ENCODE peak calls at places on chromosome 16, in five cellular contexts. Z is H1, K is breast epithelium, D is transverse colon, L is endothelial cell of umbilical vein. G is an unnamed sample.

GRCh38 chr16:56481468-56482112 is 30.2 kb downstream of the OGFOD1 start:
- DNase-seq in K (no peak), Z (no peak), L (no peak), D (no peak), G (no peak)

GRCh38 chr16:85659805-85660511 is 28.8 kb downstream of the GINS2 start:
- DNase-seq in L (peak; percentile 70), Z (peak; percentile 98), D (peak; percentile 76), K (peak; percentile 70), G (peak; percentile 54)

GRCh38 chr16:62966626-62967025 is 930.4 kb upstream of the CDH8 start:
- DNase-seq in D (no peak), L (no peak), K (no peak), Z (no peak), G (no peak)

GRCh38 chr16:2180962-2181923 is 15.2 kb downstream of the CASKIN1 start:
- DNase-seq in Z (no peak), L (no peak), K (no peak), D (no peak), G (no peak)

GRCh38 chr16:24336491-24336890 is 80.4 kb downstream of the CACNG3 start:
- DNase-seq in D (no peak), Z (no peak), L (no peak), K (no peak), G (no peak)

GRCh38 chr16:68040506-68041288 is 17.6 kb downstream of the DUS2 start:
- DNase-seq in D (peak; percentile 89), L (peak; percentile 75), Z (peak; percentile 96), K (peak; percentile 70), G (peak; percentile 93)

GRCh38 chr16:3469736-3470135 is 25.6 kb downstream of the C16orf90 start:
- DNase-seq in Z (no peak), K (no peak), D (no peak), L (no peak), G (no peak)

GRCh38 chr16:83732536-83732935 is 75.2 kb upstream of the HSBP1 start:
- DNase-seq in L (no peak), K (no peak), Z (no peak), D (no peak), G (no peak)

GRCh38 chr16:1556254-1556653 is 22.8 kb downstream of the TMEM204 start:
- DNase-seq in K (no peak), D (no peak), Z (no peak), L (no peak), G (no peak)

GRCh38 chr16:72927199-72928088 is 120.5 kb downstream of the ZFHX3 start:
- DNase-seq in L (no peak), K (peak; percentile 59), Z (no peak), D (peak; percentile 20), G (peak; percentile 85)

GRCh38 chr16:22193134-22193411 is 13.0 kb upstream of the EEF2K start:
- DNase-seq in L (no peak), K (no peak), Z (no peak), D (no peak), G (no peak)

GRCh38 chr16:28863929-28864886 is 565 bp downstream of the SH2B1 start:
- DNase-seq in K (no peak), L (peak; percentile 52), D (peak; percentile 65), Z (no peak), G (no peak)

GRCh38 chr16:78742501-78743283 is 643.2 kb downstream of the WWOX start:
- DNase-seq in L (no peak), K (no peak), D (peak; percentile 68), Z (no peak), G (no peak)

GRCh38 chr16:53817812-53818211 is 113.9 kb downstream of the FTO start:
- DNase-seq in D (no peak), L (no peak), K (no peak), Z (no peak), G (no peak)

GRCh38 chr16:55661842-55662479 is 6.2 kb downstream of the SLC6A2 start:
- DNase-seq in D (no peak), L (no peak), Z (no peak), K (no peak), G (no peak)

GRCh38 chr16:53973021-53973420 is 269.1 kb downstream of the FTO start:
- DNase-seq in Z (no peak), K (no peak), D (no peak), L (no peak), G (no peak)

GRCh38 chr16:56851671-56852400 is 13.2 kb upstream of the SLC12A3 start:
- DNase-seq in Z (no peak), L (peak; percentile 22), D (no peak), K (no peak), G (no peak)

GRCh38 chr16:11283820-11284248 is 2.7 kb upstream of the PRM1 start:
- DNase-seq in D (no peak), Z (no peak), L (no peak), K (no peak), G (peak; percentile 42)

GRCh38 chr16:78503501-78504110 is 404.2 kb downstream of the WWOX start:
- DNase-seq in Z (no peak), K (no peak), D (peak; percentile 44), L (peak; percentile 20), G (no peak)

GRCh38 chr16:8923199-8923598 is 40.5 kb downstream of the USP7 start:
- DNase-seq in K (no peak), L (no peak), D (no peak), Z (no peak), G (no peak)

GRCh38 chr16:80973991-80974390 is 32.7 kb downstream of the CMC2 start:
- DNase-seq in L (no peak), D (no peak), Z (no peak), K (no peak), G (no peak)

GRCh38 chr16:67105881-67106280 is 3.9 kb upstream of the PHAF1 start:
- DNase-seq in Z (no peak), L (no peak), K (no peak), D (no peak), G (no peak)

GRCh38 chr16:56916571-56917403 is 15.2 kb upstream of the HERPUD1 start:
- DNase-seq in K (no peak), Z (no peak), D (peak; percentile 52), L (no peak), G (no peak)

GRCh38 chr16:1579214-1579613 is 32.7 kb downstream of the IFT140 start:
- DNase-seq in L (no peak), Z (no peak), D (no peak), K (no peak), G (no peak)

GRCh38 chr16:77599793-77600415 is 122.4 kb upstream of the NUDT7 start:
- DNase-seq in D (peak; percentile 11), K (no peak), L (peak; percentile 77), Z (no peak), G (no peak)

GRCh38 chr16:56257260-56257659 is 66.0 kb downstream of the GNAO1 start:
- DNase-seq in K (no peak), D (peak; percentile 58), L (no peak), Z (no peak), G (no peak)

GRCh38 chr16:35410438-35410837 is 1951.0 kb downstream of the TP53TG3F start:
- DNase-seq in K (no peak), Z (no peak), D (no peak), L (no peak), G (no peak)

GRCh38 chr16:57476546-57477410 is 9.5 kb downstream of the DOK4 start:
- DNase-seq in K (no peak), Z (peak; percentile 70), L (no peak), D (no peak), G (no peak)

GRCh38 chr16:87492721-87493554 is at the start of gene ZCCHC14:
- DNase-seq in L (peak; percentile 99), K (peak; percentile 99), D (peak; percentile 100), Z (peak; percentile 100), G (peak; percentile 99)
- TF ChIP-seq POLR2A in L (peak; percentile 73), K (no peak), D (peak; percentile 11), Z (no peak), G (peak; percentile 65)

GRCh38 chr16:4486126-4486893 is 10.1 kb downstream of the HMOX2 start:
- DNase-seq in Z (no peak), K (no peak), D (no peak), L (no peak), G (no peak)

GRCh38 chr16:4487955-4488481 is 11.8 kb downstream of the HMOX2 start:
- DNase-seq in D (no peak), Z (no peak), K (no peak), L (peak; percentile 76), G (peak; percentile 42)

GRCh38 chr16:4491898-4492297 is 15.7 kb downstream of the HMOX2 start:
- DNase-seq in Z (no peak), D (no peak), K (no peak), L (no peak), G (no peak)

GRCh38 chr16:4488486-4488967 is 12.3 kb downstream of the HMOX2 start:
- DNase-seq in K (no peak), D (no peak), Z (no peak), L (peak; percentile 15), G (no peak)

GRCh38 chr16:4489030-4489429 is 12.8 kb downstream of the HMOX2 start:
- DNase-seq in D (no peak), Z (no peak), L (peak; percentile 26), K (no peak), G (no peak)
- TF ChIP-seq POLR2AphosphoS5 in D (no peak), Z (no peak), L (no peak), K (no peak), G (no peak)

GRCh38 chr16:30703971-30704370 is 5.0 kb downstream of the SRCAP start:
- DNase-seq in D (no peak), L (no peak), Z (no peak), K (no peak), G (no peak)
- TF ChIP-seq POLR2A in D (no peak), L (no peak), Z (no peak), K (no peak), G (no peak)

GRCh38 chr16:31117384-31118222 is at the start of gene KAT8:
- DNase-seq in Z (peak; percentile 94), K (peak; percentile 98), D (peak; percentile 99), L (peak; percentile 98), G (peak; percentile 99)
- TF ChIP-seq POLR2AphosphoS5 in Z (peak; percentile 92), K (peak; percentile 96), D (peak; percentile 90), L (peak; percentile 86), G (peak; percentile 97)

GRCh38 chr16:70701596-70701995 is 15.7 kb upstream of the MTSS2 start:
- DNase-seq in L (no peak), D (no peak), Z (no peak), K (no peak), G (no peak)
- TF ChIP-seq POLR2A in L (no peak), D (no peak), Z (no peak), K (no peak), G (no peak)

G was measured in upper lobe of left lung.